ENCODE peak calls at places on chromosomes 6 and 20, in four cellular contexts. One of them, this sample, is unnamed.

GRCh38 chr20:55054443-55054842 is 579.0 kb downstream of the DOK5 start:
- DNase-seq in AG04450: no peak
- DNase-seq in activated CD4-positive, CD25-positive, alpha-beta regulatory T cell: no peak
- DNase-seq in neuronal stem cell: no peak
- DNase-seq in this sample: no peak

GRCh38 chr6:36595168-36595818 is 1.1 kb downstream of the SRSF3 start:
- DNase-seq in activated CD4-positive, CD25-positive, alpha-beta regulatory T cell: no peak
- DNase-seq in AG04450: no peak
- DNase-seq in neuronal stem cell: no peak
- DNase-seq in this sample: no peak

GRCh38 chr6:130720076-130720475 is 107.1 kb upstream of the SMLR1 start:
- DNase-seq in activated CD4-positive, CD25-positive, alpha-beta regulatory T cell: no peak
- DNase-seq in neuronal stem cell: no peak
- DNase-seq in AG04450: no peak
- DNase-seq in this sample: no peak

GRCh38 chr6:20126102-20126752 is 86.0 kb downstream of the MBOAT1 start:
- DNase-seq in activated CD4-positive, CD25-positive, alpha-beta regulatory T cell: no peak
- DNase-seq in AG04450: no peak
- DNase-seq in neuronal stem cell: no peak
- DNase-seq in this sample: no peak

GRCh38 chr6:105108631-105109262 is 71.1 kb downstream of the POPDC3 start:
- DNase-seq in neuronal stem cell: no peak
- DNase-seq in AG04450: no peak
- DNase-seq in activated CD4-positive, CD25-positive, alpha-beta regulatory T cell: no peak
- DNase-seq in this sample: no peak

GRCh38 chr6:9140861-9141534 is 705.7 kb upstream of the SLC35B3 start:
- DNase-seq in neuronal stem cell: no peak
- DNase-seq in activated CD4-positive, CD25-positive, alpha-beta regulatory T cell: no peak
- DNase-seq in AG04450: no peak
- DNase-seq in this sample: no peak

GRCh38 chr20:61646453-61646852 is 394.4 kb downstream of the CDH4 start:
- DNase-seq in AG04450: no peak
- DNase-seq in activated CD4-positive, CD25-positive, alpha-beta regulatory T cell: no peak
- DNase-seq in neuronal stem cell: no peak
- DNase-seq in this sample: no peak

GRCh38 chr6:99013661-99014458 is 66.1 kb upstream of the FBXL4 start:
- DNase-seq in neuronal stem cell: no peak
- DNase-seq in activated CD4-positive, CD25-positive, alpha-beta regulatory T cell: no peak
- DNase-seq in AG04450: no peak
- DNase-seq in this sample: peak

GRCh38 chr6:114404339-114404955 is 61.6 kb upstream of the HS3ST5 start:
- DNase-seq in activated CD4-positive, CD25-positive, alpha-beta regulatory T cell: no peak
- DNase-seq in neuronal stem cell: no peak
- DNase-seq in AG04450: no peak
- DNase-seq in this sample: no peak

GRCh38 chr6:152129606-152130249 is 322.2 kb downstream of the ESR1 start:
- DNase-seq in AG04450: peak
- DNase-seq in activated CD4-positive, CD25-positive, alpha-beta regulatory T cell: no peak
- DNase-seq in neuronal stem cell: no peak
- DNase-seq in this sample: no peak

GRCh38 chr6:24330137-24330732 is 27.6 kb downstream of the DCDC2 start:
- DNase-seq in AG04450: no peak
- DNase-seq in activated CD4-positive, CD25-positive, alpha-beta regulatory T cell: no peak
- DNase-seq in neuronal stem cell: no peak
- DNase-seq in this sample: no peak

GRCh38 chr20:24100370-24101011 is 111.9 kb upstream of the GGTLC1 start:
- DNase-seq in neuronal stem cell: peak
- DNase-seq in activated CD4-positive, CD25-positive, alpha-beta regulatory T cell: no peak
- DNase-seq in AG04450: no peak
- DNase-seq in this sample: no peak

GRCh38 chr20:9236408-9236912 is 167.6 kb downstream of the PLCB4 start:
- DNase-seq in neuronal stem cell: no peak
- DNase-seq in AG04450: no peak
- DNase-seq in activated CD4-positive, CD25-positive, alpha-beta regulatory T cell: no peak
- DNase-seq in this sample: no peak

GRCh38 chr6:155197947-155198346 is 65.9 kb upstream of the CLDN20 start:
- DNase-seq in AG04450: no peak
- DNase-seq in activated CD4-positive, CD25-positive, alpha-beta regulatory T cell: no peak
- DNase-seq in neuronal stem cell: no peak
- DNase-seq in this sample: no peak

GRCh38 chr6:164034602-164035140 is 620.2 kb downstream of the QKI start:
- DNase-seq in AG04450: no peak
- DNase-seq in activated CD4-positive, CD25-positive, alpha-beta regulatory T cell: no peak
- DNase-seq in neuronal stem cell: no peak
- DNase-seq in this sample: no peak

GRCh38 chr20:19889011-19889953 is 127.9 kb upstream of the NAA20 start:
- DNase-seq in activated CD4-positive, CD25-positive, alpha-beta regulatory T cell: no peak
- DNase-seq in neuronal stem cell: no peak
- DNase-seq in AG04450: peak
- DNase-seq in this sample: peak

GRCh38 chr6:73696990-73697651 is 1.1 kb downstream of the CD109 start:
- DNase-seq in activated CD4-positive, CD25-positive, alpha-beta regulatory T cell: no peak
- DNase-seq in neuronal stem cell: no peak
- DNase-seq in AG04450: no peak
- DNase-seq in this sample: no peak

This sample was measured in skeletal muscle cell.